ENCODE peak calls at places on chromosomes 4 and X, in seven cellular contexts. L, A, Z, X, C, W and V are unnamed samples.

GRCh38 chrX:37712458-37712857 is 26.9 kb downstream of the XK start:
- DNase-seq in L (peak), A (peak), Z (no peak), X (no peak), C (no peak), W (peak), V (no peak)

GRCh38 chr4:53804719-53805118 is 213.4 kb upstream of the LNX1 start:
- DNase-seq in L (peak), A (peak), Z (no peak), X (no peak), C (no peak), W (peak), V (no peak)

GRCh38 chr4:76723373-76723772 is 174.6 kb downstream of the SOWAHB start:
- DNase-seq in L (peak), A (no peak), Z (no peak), X (no peak), C (no peak), W (peak), V (no peak)

GRCh38 chr4:82710202-82710929 is 88.2 kb downstream of the SCD5 start:
- DNase-seq in L (peak), A (no peak), Z (no peak), X (no peak), C (no peak), W (peak), V (no peak)

GRCh38 chr4:185718578-185719492 is 93.2 kb downstream of the SORBS2 start:
- DNase-seq in L (no peak), A (no peak), Z (no peak), X (no peak), C (no peak), W (no peak), V (no peak)

GRCh38 chr4:151928112-151928511 is 167.3 kb upstream of the GATB start:
- DNase-seq in L (no peak), A (no peak), Z (no peak), X (no peak), C (no peak), W (no peak), V (no peak)

GRCh38 chr4:53786632-53787031 is 195.3 kb upstream of the LNX1 start:
- DNase-seq in L (no peak), A (no peak), Z (no peak), X (no peak), C (no peak), W (peak), V (no peak)

GRCh38 chr4:41540687-41541086 is 2.7 kb downstream of the LIMCH1 start:
- DNase-seq in L (no peak), A (no peak), Z (no peak), X (no peak), C (no peak), W (no peak), V (no peak)

GRCh38 chrX:120561634-120562568 is 1.1 kb upstream of the CUL4B start:
- DNase-seq in L (no peak), A (no peak), Z (no peak), X (no peak), C (no peak), W (no peak), V (no peak)

GRCh38 chr4:189800545-189801088 is 140.1 kb upstream of the FRG1 start:
- DNase-seq in L (no peak), A (no peak), Z (no peak), X (no peak), C (no peak), W (no peak), V (no peak)

GRCh38 chr4:8830611-8831200 is 40.9 kb downstream of the HMX1 start:
- DNase-seq in L (no peak), A (no peak), Z (peak), X (no peak), C (no peak), W (no peak), V (no peak)

GRCh38 chr4:108793413-108793812 is 30.6 kb upstream of the ETNPPL start:
- DNase-seq in L (peak), A (no peak), Z (no peak), X (no peak), C (no peak), W (no peak), V (no peak)

GRCh38 chr4:657338-658030 is 16.6 kb downstream of the ATP5ME start:
- DNase-seq in L (peak), A (no peak), Z (no peak), X (no peak), C (no peak), W (no peak), V (no peak)

GRCh38 chr4:156118821-156119220 is 165.2 kb upstream of the CTSO start:
- DNase-seq in L (no peak), A (no peak), Z (no peak), X (no peak), C (no peak), W (no peak), V (no peak)

GRCh38 chr4:148315049-148315448 is 127.2 kb downstream of the NR3C2 start:
- DNase-seq in L (no peak), A (no peak), Z (no peak), X (no peak), C (no peak), W (peak), V (no peak)

GRCh38 chr4:67680568-67681222 is 20.3 kb downstream of the UBA6 start:
- DNase-seq in L (peak), A (no peak), Z (no peak), X (no peak), C (no peak), W (peak), V (no peak)

GRCh38 chrX:95536111-95536510 is 1148.5 kb upstream of the DIAPH2 start:
- DNase-seq in L (no peak), A (no peak), Z (no peak), X (no peak), C (no peak), W (no peak), V (no peak)

GRCh38 chr4:675036-675804 is 878 bp downstream of the MYL5 start:
- DNase-seq in L (peak), A (no peak), Z (no peak), X (no peak), C (no peak), W (no peak), V (no peak)

GRCh38 chr4:9952415-9952950 is 68.8 kb downstream of the SLC2A9 start:
- DNase-seq in L (no peak), A (no peak), Z (no peak), X (no peak), C (no peak), W (peak), V (no peak)

GRCh38 chr4:1673671-1674070 is 10.4 kb downstream of the FAM53A start:
- DNase-seq in L (no peak), A (no peak), Z (no peak), X (no peak), C (no peak), W (no peak), V (no peak)

GRCh38 chr4:157315968-157316367 is 95.4 kb downstream of the GRIA2 start:
- DNase-seq in L (peak), A (no peak), Z (no peak), X (no peak), C (no peak), W (peak), V (no peak)

GRCh38 chr4:11416071-11416766 is 12.5 kb downstream of the HS3ST1 start:
- DNase-seq in L (no peak), A (no peak), Z (no peak), X (no peak), C (no peak), W (no peak), V (no peak)

GRCh38 chr4:29453421-29453820 is 1266.7 kb upstream of the PCDH7 start:
- DNase-seq in L (no peak), A (no peak), Z (no peak), X (no peak), C (no peak), W (no peak), V (no peak)

GRCh38 chrX:68897118-68897517 is 68.3 kb downstream of the EFNB1 start:
- DNase-seq in L (no peak), A (no peak), Z (no peak), X (no peak), C (no peak), W (no peak), V (no peak)

GRCh38 chr4:172809319-172809718 is 359.3 kb upstream of the GALNT7 start:
- DNase-seq in L (no peak), A (no peak), Z (no peak), X (no peak), C (no peak), W (no peak), V (no peak)

GRCh38 chrX:153984351-153985178 is 12.0 kb downstream of the TMEM187 start:
- DNase-seq in L (no peak), A (no peak), Z (peak), X (no peak), C (no peak), W (no peak), V (no peak)

GRCh38 chr4:26015133-26015651 is 101.2 kb downstream of the SMIM20 start:
- DNase-seq in L (peak), A (no peak), Z (peak), X (no peak), C (no peak), W (peak), V (no peak)

GRCh38 chrX:39975094-39975865 is 122.5 kb downstream of the BCOR start:
- DNase-seq in L (no peak), A (peak), Z (no peak), X (no peak), C (no peak), W (no peak), V (no peak)

GRCh38 chr4:64248151-64248550 is 161.1 kb downstream of the TECRL start:
- DNase-seq in L (no peak), A (no peak), Z (no peak), X (no peak), C (no peak), W (no peak), V (no peak)

GRCh38 chr4:53346920-53347852 is 18.7 kb downstream of the SCFD2 start:
- DNase-seq in L (peak), A (peak), Z (no peak), X (no peak), C (no peak), W (peak), V (no peak)

GRCh38 chrX:39815621-39816020 is 282.1 kb downstream of the BCOR start:
- DNase-seq in L (no peak), A (no peak), Z (no peak), X (no peak), C (no peak), W (no peak), V (no peak)

GRCh38 chr4:113998026-113998425 is 18.6 kb upstream of the ARSJ start:
- DNase-seq in L (no peak), A (no peak), Z (no peak), X (no peak), C (no peak), W (no peak), V (no peak)

GRCh38 chr4:8891255-8891645 is 19.6 kb upstream of the HMX1 start:
- DNase-seq in L (no peak), A (no peak), Z (no peak), X (no peak), C (no peak), W (no peak), V (no peak)

GRCh38 chr4:95637047-95637600 is 88.4 kb upstream of the UNC5C start:
- DNase-seq in L (no peak), A (peak), Z (no peak), X (no peak), C (no peak), W (peak), V (no peak)

GRCh38 chr4:600166-600565 is 24.1 kb upstream of the TMEM271 start:
- DNase-seq in L (no peak), A (no peak), Z (no peak), X (no peak), C (no peak), W (no peak), V (no peak)

GRCh38 chr4:156790866-156791265 is 180.7 kb downstream of the PDGFC start:
- DNase-seq in L (peak), A (no peak), Z (no peak), X (no peak), C (no peak), W (peak), V (no peak)

GRCh38 chr4:127916512-127916911 is 35.8 kb downstream of the PLK4 start:
- DNase-seq in L (no peak), A (no peak), Z (no peak), X (no peak), C (no peak), W (no peak), V (no peak)